ENCODE peak calls at places on chromosomes 1 and 21, in nine cellular contexts. N is prostate gland, V is right lobe of liver, I is bronchial epithelial cell, P is SK-N-SH, W is breast epithelium, E is A549, B is AG04450, F is fibroblast of the aortic adventitia. A is an unnamed sample.

GRCh38 chr1:170426596-170426995 is 105.4 kb upstream of the GORAB start:
- DNase-seq in N (no peak), V (no peak), I (no peak), P (no peak), W (no peak), E (no peak), B (no peak), F (no peak), A (no peak)

GRCh38 chr1:59574085-59574484 is 240.7 kb upstream of the HOOK1 start:
- DNase-seq in N (no peak), V (no peak), I (no peak), P (no peak), W (no peak), E (no peak), B (peak), F (peak), A (no peak)

GRCh38 chr1:167066333-167067122 is 23.6 kb downstream of the GPA33 start:
- DNase-seq in N (peak), V (peak), I (peak), P (peak), W (peak), E (peak), B (no peak), F (peak), A (peak)

GRCh38 chr1:109792056-109792831 is 28.5 kb upstream of the EPS8L3 start:
- DNase-seq in N (no peak), V (peak), I (peak), P (peak), W (peak), E (peak), B (peak), F (peak), A (peak)

GRCh38 chr1:37047487-37047886 is 13.2 kb upstream of the GRIK3 start:
- DNase-seq in N (no peak), V (no peak), I (no peak), P (no peak), W (no peak), E (no peak), B (no peak), F (no peak), A (no peak)

GRCh38 chr1:226586650-226587443 is 38.3 kb downstream of the STUM start:
- DNase-seq in N (no peak), V (no peak), I (no peak), P (no peak), W (no peak), E (no peak), B (no peak), F (no peak), A (no peak)

GRCh38 chr21:21232320-21232719 is 234.1 kb downstream of the NCAM2 start:
- DNase-seq in N (no peak), V (no peak), I (peak), P (peak), W (no peak), E (no peak), B (peak), F (peak), A (no peak)

GRCh38 chr1:49630156-49630555 is 393.6 kb downstream of the AGBL4 start:
- DNase-seq in N (no peak), V (no peak), I (no peak), P (no peak), W (no peak), E (no peak), B (no peak), F (no peak), A (no peak)

GRCh38 chr1:108117908-108118902 is 81.9 kb downstream of the SLC25A24 start:
- DNase-seq in N (no peak), V (no peak), I (no peak), P (peak), W (no peak), E (no peak), B (no peak), F (peak), A (no peak)

GRCh38 chr1:7856345-7856744 is 3.5 kb upstream of the UTS2 start:
- DNase-seq in N (no peak), V (no peak), I (no peak), P (no peak), W (no peak), E (no peak), B (no peak), F (no peak), A (no peak)

GRCh38 chr1:85203573-85204169 is 2.9 kb upstream of the SYDE2 start:
- DNase-seq in N (no peak), V (no peak), I (no peak), P (no peak), W (no peak), E (no peak), B (no peak), F (peak), A (no peak)

GRCh38 chr1:213122514-213122929 is 71.5 kb downstream of the RPS6KC1 start:
- DNase-seq in N (no peak), V (no peak), I (peak), P (peak), W (no peak), E (no peak), B (peak), F (peak), A (no peak)

GRCh38 chr1:156489166-156489934 is 11.2 kb downstream of the MEF2D start:
- DNase-seq in N (no peak), V (no peak), I (no peak), P (peak), W (no peak), E (no peak), B (no peak), F (no peak), A (no peak)

GRCh38 chr1:36759355-36759754 is 275.0 kb downstream of the GRIK3 start:
- DNase-seq in N (no peak), V (no peak), I (no peak), P (no peak), W (no peak), E (no peak), B (no peak), F (no peak), A (no peak)

GRCh38 chr1:169367686-169368405 is at the start of the genes BLZF1 and NME7:
- DNase-seq in N (peak), V (peak), I (peak), P (peak), W (peak), E (peak), B (peak), F (peak), A (peak)

GRCh38 chr21:17901458-17902092 is 82.4 kb upstream of the C21orf91 start:
- DNase-seq in N (no peak), V (no peak), I (peak), P (no peak), W (no peak), E (no peak), B (no peak), F (peak), A (no peak)

GRCh38 chr1:33634143-33634542 is 161.7 kb downstream of the ZSCAN20 start:
- DNase-seq in N (no peak), V (no peak), I (no peak), P (no peak), W (no peak), E (no peak), B (no peak), F (no peak), A (no peak)

GRCh38 chr1:12745126-12745991 is 641 bp upstream of the CFAP107 start:
- DNase-seq in N (no peak), V (no peak), I (no peak), P (peak), W (no peak), E (no peak), B (no peak), F (peak), A (no peak)

GRCh38 chr21:33510826-33511225 is 19.3 kb upstream of the DNAJC28 start:
- DNase-seq in N (no peak), V (no peak), I (no peak), P (no peak), W (no peak), E (no peak), B (no peak), F (no peak), A (no peak)

GRCh38 chr1:28893403-28894102 is 20.8 kb upstream of the EPB41 start:
- DNase-seq in N (no peak), V (no peak), I (no peak), P (peak), W (no peak), E (no peak), B (no peak), F (no peak), A (no peak)

GRCh38 chr21:45436371-45437040 is 31.5 kb downstream of the COL18A1 start:
- DNase-seq in N (no peak), V (no peak), I (no peak), P (no peak), W (no peak), E (no peak), B (no peak), F (no peak), A (no peak)

GRCh38 chr1:205376739-205377138 is 20.0 kb upstream of the KLHDC8A start:
- DNase-seq in N (no peak), V (no peak), I (peak), P (no peak), W (no peak), E (no peak), B (no peak), F (no peak), A (no peak)

GRCh38 chr1:1763657-1764621 is 14.3 kb downstream of the NADK start:
- DNase-seq in N (no peak), V (peak), I (no peak), P (no peak), W (no peak), E (no peak), B (no peak), F (no peak), A (peak)

GRCh38 chr1:184747089-184747955 is 7.3 kb downstream of the EDEM3 start:
- DNase-seq in N (no peak), V (no peak), I (no peak), P (no peak), W (no peak), E (no peak), B (no peak), F (no peak), A (no peak)

GRCh38 chr1:91503332-91503900 is 2.8 kb downstream of the CDC7 start:
- DNase-seq in N (no peak), V (no peak), I (no peak), P (no peak), W (no peak), E (no peak), B (no peak), F (no peak), A (no peak)

GRCh38 chr1:188642585-188643168 is 1813.9 kb downstream of the PLA2G4A start:
- DNase-seq in N (no peak), V (no peak), I (peak), P (no peak), W (no peak), E (no peak), B (no peak), F (no peak), A (peak)

GRCh38 chr1:43668956-43669355 is 19.0 kb downstream of the KDM4A start:
- DNase-seq in N (no peak), V (no peak), I (peak), P (no peak), W (no peak), E (no peak), B (no peak), F (no peak), A (no peak)

GRCh38 chr1:232378266-232379041 is 251.5 kb downstream of the SIPA1L2 start:
- DNase-seq in N (peak), V (no peak), I (peak), P (no peak), W (no peak), E (no peak), B (no peak), F (no peak), A (no peak)

GRCh38 chr21:27648560-27648959 is 681.7 kb upstream of the ADAMTS5 start:
- DNase-seq in N (no peak), V (no peak), I (peak), P (no peak), W (no peak), E (no peak), B (peak), F (peak), A (no peak)

GRCh38 chr1:77228836-77229235 is 9.6 kb upstream of the PIGK start:
- DNase-seq in N (no peak), V (no peak), I (no peak), P (no peak), W (no peak), E (no peak), B (no peak), F (no peak), A (no peak)

GRCh38 chr1:54270543-54270942 is 70.6 kb downstream of the MRPL37 start:
- DNase-seq in N (no peak), V (no peak), I (no peak), P (no peak), W (no peak), E (no peak), B (no peak), F (no peak), A (no peak)

GRCh38 chr1:107604823-107605222 is 360.2 kb downstream of the VAV3 start:
- DNase-seq in N (no peak), V (no peak), I (no peak), P (no peak), W (no peak), E (no peak), B (no peak), F (no peak), A (no peak)

GRCh38 chr1:18154431-18155194 is 47.0 kb downstream of the IGSF21 start:
- DNase-seq in N (no peak), V (no peak), I (no peak), P (no peak), W (no peak), E (no peak), B (no peak), F (no peak), A (no peak)

DNA sequence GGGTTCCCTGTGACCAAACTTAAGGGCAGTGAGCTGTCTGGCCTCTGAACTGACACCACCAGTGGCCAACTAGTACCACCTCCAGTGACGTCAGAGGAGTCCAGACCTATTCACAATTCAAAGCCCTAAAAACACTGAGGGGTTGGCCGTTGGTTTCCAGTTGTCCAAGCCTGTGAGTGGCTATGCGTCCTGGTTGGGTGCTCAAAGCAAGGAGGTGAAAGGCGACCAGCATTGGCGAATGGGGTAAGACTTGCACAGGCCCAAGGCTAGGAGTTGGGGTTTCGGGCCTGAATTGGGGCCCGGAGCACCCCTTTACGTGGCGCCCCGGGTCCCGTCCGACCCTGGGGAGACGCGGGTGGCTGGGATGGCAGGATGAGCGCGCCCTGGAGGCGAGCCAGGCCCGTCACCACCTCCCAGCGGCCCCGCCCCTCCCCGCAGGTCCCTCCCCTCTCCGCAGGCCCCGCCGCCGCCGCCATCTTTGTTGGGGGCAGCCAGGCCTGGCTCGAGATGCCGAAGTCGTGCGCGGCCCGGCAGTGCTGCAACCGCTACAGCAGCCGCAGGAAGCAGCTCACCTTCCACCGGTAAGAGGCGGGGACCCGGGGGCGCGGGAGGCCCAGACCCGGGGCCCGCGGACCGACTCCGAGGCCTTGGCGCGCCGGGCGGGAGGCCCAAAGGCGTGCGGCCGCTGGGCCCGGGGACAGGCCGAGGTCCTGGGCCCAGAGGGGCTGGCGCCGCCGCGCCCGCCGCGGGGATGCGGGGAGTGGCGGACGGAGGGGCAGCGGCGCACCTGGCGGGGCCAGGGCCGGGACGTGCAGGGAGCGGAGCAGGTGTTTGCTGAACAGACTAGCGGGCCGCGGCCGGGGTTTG is at the start of gene THAP3:
- DNase-seq in N (peak), V (peak), I (peak), P (peak), W (peak), E (peak), B (no peak), F (peak), A (peak)
- TF ChIP-seq CTCF in N (no peak), V (no peak), I (no peak), P (no peak), W (no peak), E (no peak), B (no peak), F (no peak), A (peak)

GRCh38 chr1:229556551-229556950 is 2.0 kb downstream of the ABCB10 start:
- DNase-seq in N (no peak), V (no peak), I (no peak), P (no peak), W (no peak), E (no peak), B (no peak), F (no peak), A (no peak)
- H3K4me3 ChIP-seq in N (no peak), V (no peak), I (no peak), P (no peak), W (no peak), E (no peak), B (peak), F (peak), A (peak)

DNA sequence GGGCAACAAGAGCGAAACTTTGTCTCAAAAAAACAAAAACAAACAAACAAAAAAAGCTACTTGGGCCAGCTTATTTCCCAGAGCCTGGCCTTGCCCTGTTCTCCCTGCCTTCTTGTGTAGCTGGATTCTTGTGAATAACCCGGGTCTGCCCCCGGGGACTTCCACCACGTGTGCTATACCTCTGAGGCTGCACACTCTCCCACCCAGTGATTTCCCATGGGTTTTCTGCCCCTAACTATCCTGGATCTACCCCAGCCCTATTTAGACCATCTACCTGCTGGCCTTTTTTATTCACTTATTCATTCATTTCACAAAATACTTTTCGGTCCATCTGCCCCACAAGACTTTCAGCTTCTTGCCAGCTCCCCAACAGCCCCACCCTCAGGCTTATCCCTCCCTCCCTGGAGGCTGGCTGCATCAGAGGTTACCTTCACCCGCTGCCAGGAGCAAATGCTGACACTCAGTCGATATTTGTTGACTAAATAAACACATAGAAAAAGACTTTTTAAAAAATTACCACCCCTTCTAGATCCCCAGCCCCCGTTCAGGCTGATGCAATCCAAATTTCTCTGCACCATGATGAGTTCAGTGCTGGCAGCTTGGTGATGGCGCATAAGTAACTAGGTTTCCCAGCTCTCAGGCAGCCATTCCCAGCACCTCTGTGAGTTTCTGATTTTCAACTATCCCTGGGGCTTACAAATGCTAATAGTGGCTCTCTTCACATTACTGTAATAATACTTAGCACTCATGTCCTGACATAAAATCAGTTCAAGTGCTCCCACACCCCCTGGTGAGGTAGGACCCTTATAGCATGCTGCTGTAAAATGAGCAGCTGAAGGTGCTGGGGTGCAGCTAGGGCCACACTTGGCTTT is 30.7 kb upstream of the TARBP1 start:
- DNase-seq in N (no peak), V (peak), I (peak), P (no peak), W (no peak), E (no peak), B (no peak), F (peak), A (no peak)
- TF ChIP-seq CTCF in N (no peak), V (no peak), I (no peak), P (no peak), W (no peak), E (no peak), B (no peak), F (no peak), A (no peak)

GRCh38 chr21:25788677-25789076 is 53.9 kb downstream of the GABPA start:
- DNase-seq in N (no peak), V (no peak), I (no peak), P (no peak), W (no peak), E (no peak), B (no peak), F (no peak), A (no peak)

GRCh38 chr21:25791321-25791720 is 56.5 kb downstream of the GABPA start:
- DNase-seq in N (no peak), V (no peak), I (no peak), P (no peak), W (no peak), E (no peak), B (no peak), F (no peak), A (no peak)

DNA sequence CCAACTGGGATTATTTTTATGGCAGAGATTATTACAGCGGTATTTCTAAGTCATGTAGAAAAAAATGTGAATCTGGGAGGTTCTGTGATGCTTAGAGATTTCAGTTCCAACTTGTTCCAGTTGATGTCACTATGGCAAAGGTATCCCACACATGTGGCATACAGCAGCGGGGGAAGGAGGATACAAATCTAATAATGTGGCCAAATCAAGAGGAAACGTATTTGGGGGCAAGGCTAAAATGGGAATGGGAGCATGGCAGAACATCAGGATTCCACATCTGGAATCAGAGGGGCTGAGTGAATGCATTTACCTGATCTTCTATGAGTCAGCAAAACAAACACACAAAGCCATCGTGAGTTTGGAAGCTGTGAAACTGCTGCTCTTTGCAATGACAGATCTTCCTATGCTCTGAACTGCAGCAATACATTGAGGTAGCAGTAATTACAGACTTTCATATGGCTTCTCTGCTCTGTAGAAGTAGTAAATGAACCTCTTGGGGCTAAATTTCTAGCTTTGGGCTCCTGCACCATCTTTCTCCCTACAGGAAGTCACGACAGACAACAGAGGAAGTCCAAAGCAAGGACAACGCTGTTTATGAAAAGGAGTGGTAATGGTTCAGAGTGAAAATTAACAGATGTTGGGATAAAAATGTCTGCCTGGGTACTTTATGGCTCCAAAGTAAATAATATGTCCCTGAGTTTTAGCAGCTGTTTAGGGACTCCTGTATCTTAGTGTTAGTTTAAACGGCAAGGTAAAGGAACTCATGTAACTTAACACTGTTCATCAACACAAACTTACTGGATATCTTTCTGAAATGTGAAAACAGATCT is 55.6 kb downstream of the GABPA start:
- DNase-seq in N (no peak), V (no peak), I (peak), P (peak), W (no peak), E (peak), B (no peak), F (peak), A (no peak)
- H3K4me3 ChIP-seq in N (peak), V (peak), I (peak), P (peak), W (peak), E (peak), B (peak), F (peak), A (peak)